ENCODE peak calls at places on chromosomes 4 and X, in eight cellular contexts. H, Z, J, X, C, E, S and V are unnamed samples.

GRCh38 chrX:49915352-49916222 is 6.8 kb upstream of the CLCN5 start:
- DNase-seq in H (no peak), Z (peak; percentile 34), J (peak; percentile 35), X (no peak), C (no peak), E (peak; percentile 73), S (peak; percentile 47), V (peak; percentile 42)

GRCh38 chr4:145034727-145035211 is 63.2 kb downstream of the ANAPC10 start:
- DNase-seq in H (no peak), Z (no peak), J (no peak), X (peak; percentile 44), C (no peak), E (peak; percentile 33), S (peak; percentile 89), V (no peak)

GRCh38 chrX:39613997-39614679 is 483.6 kb downstream of the BCOR start:
- DNase-seq in H (no peak), Z (no peak), J (no peak), X (no peak), C (peak; percentile 54), E (no peak), S (no peak), V (no peak)

GRCh38 chr4:7041851-7042696 is 1.1 kb upstream of the TADA2B start:
- DNase-seq in H (no peak), Z (no peak), J (peak; percentile 63), X (peak; percentile 65), C (no peak), E (peak; percentile 24), S (no peak), V (no peak)

GRCh38 chr4:173051697-173052096 is 116.9 kb upstream of the GALNT7 start:
- DNase-seq in H (no peak), Z (no peak), J (no peak), X (no peak), C (no peak), E (peak; percentile 60), S (peak; percentile 14), V (no peak)

GRCh38 chr4:55396305-55397023 is 707 bp downstream of the TMEM165 start:
- DNase-seq in H (no peak), Z (peak; percentile 12), J (peak; percentile 72), X (peak; percentile 54), C (peak; percentile 17), E (peak; percentile 21), S (peak; percentile 48), V (no peak)

GRCh38 chr4:171017596-171017995 is 795.6 kb upstream of the GALNTL6 start:
- DNase-seq in H (no peak), Z (no peak), J (no peak), X (no peak), C (no peak), E (no peak), S (no peak), V (no peak)

GRCh38 chr4:36243355-36244256 is 708 bp downstream of the ARAP2 start:
- DNase-seq in H (no peak), Z (no peak), J (peak; percentile 58), X (peak; percentile 36), C (peak; percentile 29), E (peak; percentile 14), S (peak; percentile 44), V (peak; percentile 13)

GRCh38 chr4:87150498-87151261 is 69.7 kb downstream of the KLHL8 start:
- DNase-seq in H (no peak), Z (peak; percentile 30), J (peak; percentile 66), X (no peak), C (no peak), E (peak; percentile 74), S (peak; percentile 79), V (peak; percentile 26)

GRCh38 chr4:60805500-60806313 is 394.4 kb upstream of the ADGRL3 start:
- DNase-seq in H (no peak), Z (no peak), J (peak; percentile 36), X (no peak), C (no peak), E (peak; percentile 0), S (peak; percentile 48), V (no peak)

GRCh38 chr4:30962949-30963348 is 242.8 kb downstream of the PCDH7 start:
- DNase-seq in H (no peak), Z (no peak), J (no peak), X (no peak), C (no peak), E (peak; percentile 53), S (peak; percentile 21), V (no peak)

GRCh38 chr4:88097301-88097700 is 61.1 kb downstream of the ABCG2 start:
- DNase-seq in H (no peak), Z (no peak), J (no peak), X (no peak), C (no peak), E (no peak), S (no peak), V (no peak)

GRCh38 chrX:97066381-97066780 is 182.7 kb downstream of the RPA4 start:
- DNase-seq in H (no peak), Z (no peak), J (no peak), X (no peak), C (no peak), E (no peak), S (no peak), V (no peak)

GRCh38 chr4:96092151-96092705 is 252.3 kb downstream of the PDHA2 start:
- DNase-seq in H (no peak), Z (no peak), J (no peak), X (no peak), C (no peak), E (no peak), S (no peak), V (no peak)

GRCh38 chr4:19473569-19473968 is 778.1 kb upstream of the SLIT2 start:
- DNase-seq in H (no peak), Z (no peak), J (no peak), X (no peak), C (no peak), E (peak; percentile 15), S (no peak), V (no peak)

GRCh38 chrX:47613082-47613481 is 6.6 kb downstream of the SYN1 start:
- DNase-seq in H (no peak), Z (no peak), J (no peak), X (no peak), C (no peak), E (no peak), S (no peak), V (no peak)

GRCh38 chr4:121070696-121071639 is 1.4 kb downstream of the NDNF start:
- DNase-seq in H (no peak), Z (no peak), J (peak; percentile 76), X (peak; percentile 47), C (peak; percentile 3), E (peak; percentile 58), S (no peak), V (peak; percentile 6)

GRCh38 chr4:4271912-4272311 is 18.0 kb downstream of the LYAR start:
- DNase-seq in H (no peak), Z (no peak), J (no peak), X (no peak), C (no peak), E (no peak), S (no peak), V (no peak)

GRCh38 chr4:108954880-108955279 is 192.0 kb upstream of the ETNPPL start:
- DNase-seq in H (no peak), Z (no peak), J (no peak), X (no peak), C (no peak), E (no peak), S (no peak), V (no peak)

GRCh38 chrX:31266172-31267076 is 194.6 kb upstream of the FTHL17 start:
- DNase-seq in H (no peak), Z (no peak), J (peak; percentile 35), X (peak; percentile 38), C (no peak), E (peak; percentile 55), S (peak; percentile 24), V (no peak)

GRCh38 chr4:51844157-51845054 is 1.5 kb downstream of the DCUN1D4 start:
- DNase-seq in H (peak; percentile 33), Z (peak; percentile 64), J (peak; percentile 88), X (peak; percentile 93), C (peak; percentile 74), E (peak; percentile 90), S (peak; percentile 94), V (peak; percentile 74)

GRCh38 chrX:57929373-57929772 is 19.1 kb upstream of the ZXDA start:
- DNase-seq in H (no peak), Z (no peak), J (no peak), X (no peak), C (no peak), E (peak; percentile 67), S (no peak), V (no peak)